ENCODE peak calls at places on chromosome 21, in nine cellular contexts. K, C, H, D, N, L, O, I and A are unnamed samples.

GRCh38 chr21:17491716-17492414 is 21.0 kb upstream of the CXADR start:
- DNase-seq in K (no peak), C (no peak), H (no peak), D (no peak), N (peak; percentile 56), L (peak; percentile 92), O (no peak), I (no peak), A (peak; percentile 46)

GRCh38 chr21:37658994-37659458 is 257.2 kb downstream of the KCNJ6 start:
- DNase-seq in K (no peak), C (no peak), H (no peak), D (no peak), N (peak; percentile 79), L (peak; percentile 74), O (no peak), I (no peak), A (peak; percentile 29)

GRCh38 chr21:41664881-41665765 is 101.7 kb downstream of the RIPK4 start:
- DNase-seq in K (no peak), C (no peak), H (peak; percentile 38), D (no peak), N (no peak), L (peak; percentile 67), O (no peak), I (no peak), A (peak; percentile 54)

GRCh38 chr21:44802396-44803153 is 955 bp upstream of the UBE2G2 start:
- DNase-seq in K (peak; percentile 11), C (no peak), H (peak; percentile 36), D (no peak), N (no peak), L (no peak), O (no peak), I (peak; percentile 46), A (no peak)

GRCh38 chr21:44949161-44950015 is 9.6 kb downstream of the SLX9 start:
- DNase-seq in K (peak; percentile 27), C (peak; percentile 59), H (peak; percentile 87), D (peak; percentile 79), N (peak; percentile 65), L (peak; percentile 83), O (peak; percentile 74), I (peak; percentile 93), A (peak; percentile 93)

GRCh38 chr21:38833122-38833521 is 27.4 kb downstream of the ETS2 start:
- DNase-seq in K (no peak), C (no peak), H (no peak), D (no peak), N (no peak), L (no peak), O (no peak), I (no peak), A (no peak)

GRCh38 chr21:45420061-45420521 is 15.1 kb downstream of the COL18A1 start:
- DNase-seq in K (no peak), C (no peak), H (no peak), D (no peak), N (no peak), L (no peak), O (no peak), I (no peak), A (peak; percentile 71)

GRCh38 chr21:42430570-42430969 is 26.9 kb downstream of the UBASH3A start:
- DNase-seq in K (no peak), C (no peak), H (no peak), D (peak; percentile 8), N (no peak), L (no peak), O (no peak), I (no peak), A (no peak)

GRCh38 chr21:42063578-42064521 is 7.3 kb upstream of the UMODL1 start:
- DNase-seq in K (peak; percentile 36), C (peak; percentile 25), H (no peak), D (peak; percentile 76), N (no peak), L (no peak), O (no peak), I (peak; percentile 50), A (no peak)

GRCh38 chr21:38804617-38805281 is 980 bp upstream of the ETS2 start:
- DNase-seq in K (no peak), C (no peak), H (no peak), D (peak; percentile 79), N (peak; percentile 69), L (peak; percentile 51), O (peak; percentile 80), I (no peak), A (peak; percentile 74)

GRCh38 chr21:37907076-37907475 is 9.2 kb downstream of the KCNJ6 start:
- DNase-seq in K (no peak), C (no peak), H (no peak), D (no peak), N (no peak), L (no peak), O (no peak), I (no peak), A (no peak)

GRCh38 chr21:44870748-44871495 is 2.6 kb downstream of the PTTG1IP start:
- DNase-seq in K (no peak), C (no peak), H (no peak), D (peak; percentile 55), N (no peak), L (no peak), O (no peak), I (no peak), A (peak; percentile 67)